ENCODE peak calls at places on chromosomes 7 and 10, in ten cellular contexts. One of them, this sample, is unnamed.

GRCh38 chr10:53079283-53079682 is 306.7 kb upstream of the MBL2 start:
- DNase-seq in cardiac muscle cell: no peak
- DNase-seq in BJ: no peak
- DNase-seq in A549: no peak
- DNase-seq in mammary epithelial cell: no peak
- DNase-seq in ascending aorta: no peak
- DNase-seq in H1: no peak
- DNase-seq in lower lobe of right lung: no peak
- DNase-seq in sigmoid colon: no peak
- DNase-seq in heart right ventricle: no peak
- DNase-seq in this sample: no peak

GRCh38 chr7:55474944-55475911 is 97.1 kb downstream of the VOPP1 start:
- DNase-seq in BJ: no peak
- DNase-seq in lower lobe of right lung: no peak
- DNase-seq in H1: no peak
- DNase-seq in cardiac muscle cell: no peak
- DNase-seq in mammary epithelial cell: no peak
- DNase-seq in ascending aorta: no peak
- DNase-seq in heart right ventricle: no peak
- DNase-seq in sigmoid colon: no peak
- DNase-seq in A549: no peak
- DNase-seq in this sample: no peak

GRCh38 chr7:103660455-103661371 is 214.7 kb upstream of the SLC26A5 start:
- DNase-seq in cardiac muscle cell: no peak
- DNase-seq in lower lobe of right lung: no peak
- DNase-seq in heart right ventricle: no peak
- DNase-seq in mammary epithelial cell: peak
- DNase-seq in BJ: no peak
- DNase-seq in ascending aorta: no peak
- DNase-seq in A549: no peak
- DNase-seq in sigmoid colon: no peak
- DNase-seq in H1: no peak
- DNase-seq in this sample: no peak

GRCh38 chr7:69683002-69683401 is 84.7 kb downstream of the AUTS2 start:
- DNase-seq in heart right ventricle: no peak
- DNase-seq in H1: no peak
- DNase-seq in A549: no peak
- DNase-seq in mammary epithelial cell: no peak
- DNase-seq in BJ: no peak
- DNase-seq in lower lobe of right lung: no peak
- DNase-seq in cardiac muscle cell: no peak
- DNase-seq in ascending aorta: no peak
- DNase-seq in sigmoid colon: no peak
- DNase-seq in this sample: no peak

GRCh38 chr7:155586843-155587440 is 40.6 kb upstream of the CNPY1 start:
- DNase-seq in cardiac muscle cell: no peak
- DNase-seq in BJ: no peak
- DNase-seq in heart right ventricle: no peak
- DNase-seq in A549: no peak
- DNase-seq in sigmoid colon: no peak
- DNase-seq in lower lobe of right lung: no peak
- DNase-seq in ascending aorta: no peak
- DNase-seq in H1: no peak
- DNase-seq in mammary epithelial cell: no peak
- DNase-seq in this sample: no peak

GRCh38 chr10:94172332-94172731 is 178.6 kb downstream of the PLCE1 start:
- DNase-seq in A549: no peak
- DNase-seq in cardiac muscle cell: no peak
- DNase-seq in lower lobe of right lung: no peak
- DNase-seq in H1: no peak
- DNase-seq in BJ: no peak
- DNase-seq in mammary epithelial cell: peak
- DNase-seq in sigmoid colon: no peak
- DNase-seq in heart right ventricle: no peak
- DNase-seq in ascending aorta: no peak
- DNase-seq in this sample: no peak

GRCh38 chr10:32795598-32796183 is 162.3 kb downstream of the ITGB1 start:
- DNase-seq in ascending aorta: no peak
- DNase-seq in heart right ventricle: peak
- DNase-seq in H1: no peak
- DNase-seq in cardiac muscle cell: peak
- DNase-seq in lower lobe of right lung: no peak
- DNase-seq in BJ: no peak
- DNase-seq in A549: peak
- DNase-seq in sigmoid colon: no peak
- DNase-seq in mammary epithelial cell: peak
- DNase-seq in this sample: no peak

GRCh38 chr10:111084346-111085255 is 7.8 kb downstream of the ADRA2A start:
- DNase-seq in lower lobe of right lung: no peak
- DNase-seq in heart right ventricle: no peak
- DNase-seq in mammary epithelial cell: no peak
- DNase-seq in cardiac muscle cell: no peak
- DNase-seq in H1: peak
- DNase-seq in A549: no peak
- DNase-seq in ascending aorta: no peak
- DNase-seq in BJ: no peak
- DNase-seq in sigmoid colon: no peak
- DNase-seq in this sample: no peak

GRCh38 chr7:50791921-50792341 is 9.2 kb upstream of the GRB10 start:
- DNase-seq in heart right ventricle: no peak
- DNase-seq in lower lobe of right lung: no peak
- DNase-seq in A549: no peak
- DNase-seq in mammary epithelial cell: no peak
- DNase-seq in cardiac muscle cell: no peak
- DNase-seq in H1: no peak
- DNase-seq in BJ: no peak
- DNase-seq in ascending aorta: no peak
- DNase-seq in sigmoid colon: no peak
- DNase-seq in this sample: no peak

GRCh38 chr7:2572101-2572842 is 13.5 kb downstream of the IQCE start:
- DNase-seq in sigmoid colon: no peak
- DNase-seq in heart right ventricle: no peak
- DNase-seq in cardiac muscle cell: no peak
- DNase-seq in mammary epithelial cell: peak
- DNase-seq in ascending aorta: no peak
- DNase-seq in lower lobe of right lung: no peak
- DNase-seq in A549: no peak
- DNase-seq in BJ: no peak
- DNase-seq in H1: no peak
- DNase-seq in this sample: no peak

GRCh38 chr10:118968071-118968470 is 61.4 kb upstream of the NANOS1 start:
- DNase-seq in sigmoid colon: no peak
- DNase-seq in mammary epithelial cell: no peak
- DNase-seq in ascending aorta: peak
- DNase-seq in BJ: no peak
- DNase-seq in A549: no peak
- DNase-seq in H1: no peak
- DNase-seq in lower lobe of right lung: no peak
- DNase-seq in cardiac muscle cell: no peak
- DNase-seq in heart right ventricle: no peak
- DNase-seq in this sample: no peak

GRCh38 chr7:132450188-132450587 is 126.1 kb downstream of the PLXNA4 start:
- DNase-seq in heart right ventricle: no peak
- DNase-seq in BJ: no peak
- DNase-seq in H1: no peak
- DNase-seq in lower lobe of right lung: no peak
- DNase-seq in sigmoid colon: no peak
- DNase-seq in ascending aorta: no peak
- DNase-seq in mammary epithelial cell: no peak
- DNase-seq in A549: no peak
- DNase-seq in cardiac muscle cell: no peak
- DNase-seq in this sample: no peak

GRCh38 chr7:76202666-76203030 is 952 bp downstream of the SRRM3 start:
- DNase-seq in heart right ventricle: no peak
- DNase-seq in mammary epithelial cell: no peak
- DNase-seq in A549: no peak
- DNase-seq in BJ: no peak
- DNase-seq in ascending aorta: no peak
- DNase-seq in H1: no peak
- DNase-seq in cardiac muscle cell: no peak
- DNase-seq in sigmoid colon: no peak
- DNase-seq in lower lobe of right lung: no peak
- DNase-seq in this sample: no peak

GRCh38 chr10:99555371-99556224 is 22.9 kb downstream of the NKX2-3 start:
- DNase-seq in sigmoid colon: no peak
- DNase-seq in heart right ventricle: no peak
- DNase-seq in lower lobe of right lung: no peak
- DNase-seq in ascending aorta: no peak
- DNase-seq in BJ: no peak
- DNase-seq in H1: no peak
- DNase-seq in A549: no peak
- DNase-seq in cardiac muscle cell: peak
- DNase-seq in mammary epithelial cell: peak
- DNase-seq in this sample: no peak

GRCh38 chr10:86261933-86262665 is 104.5 kb downstream of the GRID1 start:
- DNase-seq in H1: peak
- DNase-seq in A549: peak
- DNase-seq in BJ: no peak
- DNase-seq in sigmoid colon: peak
- DNase-seq in mammary epithelial cell: no peak
- DNase-seq in heart right ventricle: no peak
- DNase-seq in ascending aorta: peak
- DNase-seq in lower lobe of right lung: no peak
- DNase-seq in cardiac muscle cell: no peak
- DNase-seq in this sample: peak

GRCh38 chr7:101017099-101017777 is 2.6 kb upstream of the MUC17 start:
- DNase-seq in A549: peak
- DNase-seq in H1: peak
- DNase-seq in cardiac muscle cell: peak
- DNase-seq in mammary epithelial cell: peak
- DNase-seq in ascending aorta: peak
- DNase-seq in heart right ventricle: peak
- DNase-seq in BJ: peak
- DNase-seq in lower lobe of right lung: peak
- DNase-seq in sigmoid colon: peak
- DNase-seq in this sample: peak

GRCh38 chr7:16086743-16087142 is 334.6 kb downstream of the CRPPA start:
- DNase-seq in heart right ventricle: no peak
- DNase-seq in cardiac muscle cell: no peak
- DNase-seq in sigmoid colon: no peak
- DNase-seq in A549: no peak
- DNase-seq in mammary epithelial cell: peak
- DNase-seq in ascending aorta: no peak
- DNase-seq in BJ: no peak
- DNase-seq in lower lobe of right lung: no peak
- DNase-seq in H1: no peak
- DNase-seq in this sample: no peak

DNA sequence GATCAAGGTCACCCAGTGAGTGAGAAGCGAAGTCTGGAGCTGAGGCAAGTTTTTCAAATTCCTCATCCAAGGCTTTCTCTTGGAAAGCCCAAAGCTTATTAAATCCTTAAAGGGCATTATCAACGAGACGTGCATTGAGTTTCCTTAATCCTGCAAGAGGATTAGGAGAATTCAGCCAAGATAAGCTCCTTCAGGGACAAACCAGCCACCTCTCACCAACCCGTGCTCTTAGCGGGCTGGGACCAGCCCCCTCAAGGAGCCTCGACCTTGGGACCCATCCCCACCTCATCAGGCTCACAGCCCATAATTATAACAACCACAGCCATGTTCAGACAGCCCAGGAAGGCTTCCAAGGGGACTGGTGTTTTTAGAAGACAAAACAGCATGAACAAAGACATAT is 12.0 kb upstream of the SLC29A4 start:
- DNase-seq in sigmoid colon: no peak
- DNase-seq in mammary epithelial cell: no peak
- DNase-seq in lower lobe of right lung: no peak
- DNase-seq in heart right ventricle: no peak
- DNase-seq in H1: no peak
- DNase-seq in BJ: no peak
- DNase-seq in cardiac muscle cell: no peak
- DNase-seq in ascending aorta: no peak
- DNase-seq in A549: no peak
- DNase-seq in this sample: no peak
- TF ChIP-seq CTCF in sigmoid colon: no peak
- TF ChIP-seq CTCF in mammary epithelial cell: no peak
- TF ChIP-seq CTCF in lower lobe of right lung: no peak
- TF ChIP-seq CTCF in heart right ventricle: no peak
- TF ChIP-seq CTCF in H1: no peak
- TF ChIP-seq CTCF in BJ: no peak
- TF ChIP-seq CTCF in cardiac muscle cell: no peak
- TF ChIP-seq CTCF in ascending aorta: no peak
- TF ChIP-seq CTCF in A549: no peak
- TF ChIP-seq CTCF in this sample: no peak

GRCh38 chr7:107754642-107755041 is 10.7 kb downstream of the CBLL1 start:
- DNase-seq in lower lobe of right lung: no peak
- DNase-seq in cardiac muscle cell: no peak
- DNase-seq in H1: no peak
- DNase-seq in BJ: no peak
- DNase-seq in ascending aorta: no peak
- DNase-seq in mammary epithelial cell: no peak
- DNase-seq in A549: no peak
- DNase-seq in sigmoid colon: no peak
- DNase-seq in heart right ventricle: no peak
- DNase-seq in this sample: no peak
- TF ChIP-seq CTCF in lower lobe of right lung: no peak
- TF ChIP-seq CTCF in cardiac muscle cell: peak
- TF ChIP-seq CTCF in H1: no peak
- TF ChIP-seq CTCF in BJ: no peak
- TF ChIP-seq CTCF in ascending aorta: no peak
- TF ChIP-seq CTCF in mammary epithelial cell: peak
- TF ChIP-seq CTCF in A549: peak
- TF ChIP-seq CTCF in sigmoid colon: no peak
- TF ChIP-seq CTCF in heart right ventricle: no peak
- TF ChIP-seq CTCF in this sample: peak

GRCh38 chr7:98137134-98137825 is 30.6 kb downstream of the LMTK2 start:
- DNase-seq in sigmoid colon: no peak
- DNase-seq in A549: no peak
- DNase-seq in heart right ventricle: no peak
- DNase-seq in lower lobe of right lung: no peak
- DNase-seq in H1: no peak
- DNase-seq in cardiac muscle cell: no peak
- DNase-seq in ascending aorta: no peak
- DNase-seq in mammary epithelial cell: no peak
- DNase-seq in BJ: no peak
- DNase-seq in this sample: no peak
- TF ChIP-seq CTCF in sigmoid colon: no peak
- TF ChIP-seq CTCF in A549: no peak
- TF ChIP-seq CTCF in heart right ventricle: no peak
- TF ChIP-seq CTCF in lower lobe of right lung: no peak
- TF ChIP-seq CTCF in H1: no peak
- TF ChIP-seq CTCF in cardiac muscle cell: no peak
- TF ChIP-seq CTCF in ascending aorta: no peak
- TF ChIP-seq CTCF in mammary epithelial cell: no peak
- TF ChIP-seq CTCF in BJ: no peak
- TF ChIP-seq CTCF in this sample: no peak

GRCh38 chr10:76160758-76161555 is 729.5 kb downstream of the LRMDA start:
- DNase-seq in heart right ventricle: no peak
- DNase-seq in BJ: no peak
- DNase-seq in mammary epithelial cell: peak
- DNase-seq in H1: no peak
- DNase-seq in ascending aorta: no peak
- DNase-seq in A549: no peak
- DNase-seq in lower lobe of right lung: no peak
- DNase-seq in sigmoid colon: no peak
- DNase-seq in cardiac muscle cell: no peak
- DNase-seq in this sample: no peak
- TF ChIP-seq CTCF in heart right ventricle: no peak
- TF ChIP-seq CTCF in BJ: no peak
- TF ChIP-seq CTCF in mammary epithelial cell: no peak
- TF ChIP-seq CTCF in H1: no peak
- TF ChIP-seq CTCF in ascending aorta: no peak
- TF ChIP-seq CTCF in A549: no peak
- TF ChIP-seq CTCF in lower lobe of right lung: no peak
- TF ChIP-seq CTCF in sigmoid colon: no peak
- TF ChIP-seq CTCF in cardiac muscle cell: no peak
- TF ChIP-seq CTCF in this sample: no peak